ENCODE peak calls at places on chromosomes 1 and 21, in four cellular contexts. M, Q, O and I are unnamed samples.

GRCh38 chr1:236689713-236690569 is 3.6 kb downstream of the ACTN2 start:
- DNase-seq in M (no peak), Q (no peak), O (no peak), I (no peak)

GRCh38 chr1:226980565-226981385 is 40.7 kb downstream of the COQ8A start:
- DNase-seq in M (no peak), Q (no peak), O (peak; percentile 71), I (peak; percentile 80)

GRCh38 chr1:31785947-31786290 is 21.8 kb upstream of the ADGRB2 start:
- DNase-seq in M (no peak), Q (no peak), O (no peak), I (no peak)

GRCh38 chr1:234538062-234538731 is 59.2 kb upstream of the TARBP1 start:
- DNase-seq in M (no peak), Q (no peak), O (no peak), I (no peak)

GRCh38 chr1:55894521-55894920 is 679.4 kb upstream of the USP24 start:
- DNase-seq in M (no peak), Q (no peak), O (no peak), I (no peak)

GRCh38 chr1:67367370-67368345 is 60.0 kb downstream of the IL12RB2 start:
- DNase-seq in M (no peak), Q (peak; percentile 17), O (peak; percentile 71), I (no peak)

GRCh38 chr1:109620396-109620817 is 770 bp downstream of the AMPD2 start:
- DNase-seq in M (no peak), Q (peak; percentile 85), O (no peak), I (peak; percentile 66)

GRCh38 chr1:186531561-186532165 is 70.7 kb upstream of the PDC start:
- DNase-seq in M (no peak), Q (peak; percentile 60), O (no peak), I (no peak)

GRCh38 chr1:244326757-244327156 is 125.0 kb downstream of the ADSS2 start:
- DNase-seq in M (no peak), Q (no peak), O (no peak), I (no peak)

GRCh38 chr21:15063821-15064575 is 802 bp downstream of the NRIP1 start:
- DNase-seq in M (peak; percentile 37), Q (peak; percentile 58), O (peak; percentile 65), I (peak; percentile 82)

GRCh38 chr1:154454391-154455120 is 47.5 kb upstream of the TDRD10 start:
- DNase-seq in M (no peak), Q (no peak), O (no peak), I (no peak)

GRCh38 chr1:152164542-152165136 is 5.6 kb upstream of the RPTN start:
- DNase-seq in M (no peak), Q (no peak), O (peak; percentile 27), I (no peak)

GRCh38 chr1:16068356-16069270 is 4.8 kb downstream of the FAM131C start:
- DNase-seq in M (no peak), Q (peak; percentile 36), O (peak; percentile 54), I (no peak)

GRCh38 chr1:54610601-54611580 is 12.4 kb downstream of the FAM151A start:
- DNase-seq in M (no peak), Q (no peak), O (no peak), I (no peak)

GRCh38 chr21:22223385-22223784 is 1225.2 kb downstream of the NCAM2 start:
- DNase-seq in M (no peak), Q (no peak), O (no peak), I (no peak)

GRCh38 chr1:165928075-165928731 is 100.8 kb downstream of the UCK2 start:
- DNase-seq in M (peak; percentile 42), Q (peak; percentile 67), O (peak; percentile 37), I (no peak)

GRCh38 chr1:151502859-151503509 is 8.2 kb upstream of the CGN start:
- DNase-seq in M (no peak), Q (no peak), O (no peak), I (no peak)

GRCh38 chr1:219629481-219629880 is 16.6 kb upstream of the ZC3H11B start:
- DNase-seq in M (no peak), Q (no peak), O (no peak), I (no peak)